ENCODE peak calls at places on chromosomes 12 and 14, in seven cellular contexts. F, B, G, U, Z, Y and H are unnamed samples.

GRCh38 chr12:57759360-57759980 is 4.6 kb downstream of the MARCHF9 start:
- DNase-seq in G (peak; percentile 55), B (peak; percentile 46), F (no peak), Y (no peak), Z (no peak), U (peak; percentile 53), H (peak; percentile 37)

GRCh38 chr12:30818562-30818961 is 63.8 kb upstream of the CAPRIN2 start:
- DNase-seq in G (no peak), F (no peak), Y (no peak), B (no peak), Z (no peak), U (no peak), H (no peak)

GRCh38 chr12:55926738-55927587 is 731 bp downstream of the PYM1 start:
- DNase-seq in B (peak; percentile 91), F (peak; percentile 84), Y (peak; percentile 89), G (peak; percentile 91), U (peak; percentile 96), Z (peak; percentile 96), H (peak; percentile 96)

GRCh38 chr12:80912906-80913769 is 24.6 kb downstream of the LIN7A start:
- DNase-seq in F (no peak), Z (no peak), Y (no peak), U (no peak), B (no peak), G (no peak), H (no peak)

GRCh38 chr14:60106341-60106740 is 14.6 kb downstream of the PCNX4 start:
- DNase-seq in G (no peak), F (no peak), U (no peak), B (peak; percentile 76), Y (no peak), Z (no peak), H (no peak)

GRCh38 chr12:85580562-85581168 is 255.5 kb downstream of the RASSF9 start:
- DNase-seq in Y (no peak), U (no peak), G (no peak), F (no peak), Z (no peak), B (peak; percentile 17), H (no peak)

GRCh38 chr12:31407562-31407961 is 81.6 kb upstream of the SINHCAF start:
- DNase-seq in G (no peak), Z (no peak), Y (no peak), U (no peak), B (no peak), F (no peak), H (no peak)

GRCh38 chr12:25979059-25979458 is 20.6 kb downstream of the RASSF8 start:
- DNase-seq in G (no peak), Z (no peak), U (no peak), Y (no peak), F (no peak), B (no peak), H (no peak)

GRCh38 chr12:96198970-96199369 is 4.8 kb downstream of the ELK3 start:
- DNase-seq in Z (no peak), U (no peak), F (no peak), G (no peak), B (peak; percentile 96), Y (peak; percentile 87), H (no peak)

GRCh38 chr12:12272869-12273268 is 6.0 kb upstream of the LRP6 start:
- DNase-seq in F (no peak), B (peak; percentile 63), Y (no peak), U (no peak), Z (no peak), G (no peak), H (no peak)
- H3K27ac ChIP-seq in F (peak overlapping the region; percentile 53), B (peak overlapping the region; percentile 74), Y (no peak overlapping the region), U (no peak overlapping the region), Z (no peak overlapping the region), G (no peak overlapping the region), H (no peak overlapping the region)

GRCh38 chr14:77305696-77306095 is 15.0 kb downstream of the POMT2 start:
- DNase-seq in G (no peak), Z (no peak), B (no peak), Y (no peak), U (no peak), F (no peak), H (no peak)

GRCh38 chr14:77306406-77307098 is 14.1 kb downstream of the POMT2 start:
- DNase-seq in F (no peak), B (peak; percentile 21), G (no peak), Y (no peak), U (no peak), Z (no peak), H (no peak)

GRCh38 chr14:77310041-77310440 is 10.6 kb downstream of the POMT2 start:
- DNase-seq in Y (no peak), F (no peak), B (peak; percentile 78), U (no peak), Z (no peak), G (no peak), H (no peak)

GRCh38 chr14:77309122-77309521 is 11.6 kb downstream of the POMT2 start:
- DNase-seq in Y (no peak), F (no peak), U (no peak), B (no peak), Z (no peak), G (no peak), H (no peak)

DNA sequence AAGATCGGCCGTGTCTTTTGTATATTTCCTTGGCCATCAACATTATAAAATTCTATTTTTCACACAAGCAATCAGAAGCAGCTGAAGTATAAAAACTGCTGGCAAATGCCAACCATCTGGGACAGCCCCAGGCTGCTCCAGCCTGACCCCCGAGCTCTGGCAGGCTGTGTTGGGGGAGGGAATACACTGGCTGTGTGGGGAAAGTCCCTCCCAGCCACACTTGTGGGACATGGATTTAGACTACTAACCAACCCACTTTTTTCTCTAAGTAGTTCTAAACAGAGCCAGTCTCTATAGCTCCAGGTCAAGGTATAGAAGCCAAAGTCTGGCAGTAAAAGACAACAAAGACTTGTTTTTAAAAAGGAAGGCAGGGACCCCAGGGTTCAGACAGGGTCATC is 13.6 kb downstream of the POMT2 start:
- DNase-seq in B (peak; percentile 41), G (no peak), Z (no peak), Y (no peak), F (no peak), U (no peak), H (no peak)
- H3K9ac ChIP-seq in B (peak overlapping the region; percentile 20), G (no peak overlapping the region), Z (no peak overlapping the region), Y (no peak overlapping the region), F (no peak overlapping the region), U (no peak overlapping the region), H (no peak overlapping the region)

DNA sequence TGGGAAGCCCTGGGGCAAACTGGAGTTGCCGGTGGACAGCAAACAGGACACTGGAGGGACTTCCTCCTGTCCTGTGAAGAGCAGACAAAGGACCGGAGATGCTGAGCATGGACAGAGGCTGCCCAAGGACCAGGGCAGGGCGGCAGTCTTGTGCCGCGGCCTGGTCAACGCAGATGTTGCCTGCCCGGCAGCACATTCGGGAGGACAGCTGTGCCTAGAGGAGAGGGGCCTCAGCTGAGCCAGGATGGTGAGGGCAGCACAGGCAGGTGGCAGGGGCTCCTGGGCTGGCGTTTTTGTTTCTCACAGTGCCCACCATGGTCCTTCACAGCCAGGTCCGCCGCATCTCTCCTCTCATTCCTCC is 13.3 kb downstream of the ANKRD9 start:
- DNase-seq in Z (no peak), G (no peak), Y (no peak), U (no peak), F (no peak), B (no peak), H (no peak)
- H3K27ac ChIP-seq in Z (no peak overlapping the region), G (no peak overlapping the region), Y (no peak overlapping the region), U (no peak overlapping the region), F (no peak overlapping the region), B (no peak overlapping the region), H (no peak overlapping the region)

DNA sequence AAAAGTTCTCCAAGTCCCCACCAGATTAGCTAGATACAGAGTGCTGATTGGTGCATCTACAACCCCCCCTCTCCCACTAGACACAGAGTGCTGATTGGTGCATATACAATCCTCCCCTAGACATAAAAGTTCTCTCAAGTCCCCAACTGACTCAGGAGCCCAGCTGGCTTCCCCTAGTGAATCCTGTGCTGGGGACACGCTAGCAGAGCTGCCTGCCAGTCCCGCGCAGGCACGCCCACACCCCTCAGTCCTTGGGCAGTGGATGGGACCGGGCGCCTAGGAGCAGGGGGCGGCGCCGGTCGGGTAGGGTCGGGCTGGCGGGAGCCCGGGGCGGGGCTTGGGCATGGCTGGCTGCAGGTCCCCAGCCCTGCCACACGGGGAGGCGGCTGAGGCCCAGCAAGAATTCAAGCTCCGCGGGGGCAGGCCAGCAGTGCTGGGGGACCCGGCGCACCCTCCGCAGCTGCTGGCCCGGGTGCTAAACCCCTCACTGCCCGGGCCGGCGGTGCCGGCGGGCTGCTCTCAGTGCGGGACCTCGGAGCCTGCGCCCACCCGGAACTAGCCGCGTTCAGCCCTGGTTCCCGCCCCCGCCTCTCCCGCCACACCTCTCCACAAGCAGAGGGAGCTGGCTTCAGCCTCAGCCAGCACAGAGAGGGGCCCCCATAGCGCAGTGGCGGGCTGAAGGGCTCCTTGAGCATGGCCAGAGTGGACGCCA is 64.3 kb upstream of the DDHD1 start:
- DNase-seq in B (peak; percentile 76), Y (peak; percentile 59), G (peak; percentile 65), U (peak; percentile 97), F (peak; percentile 77), Z (peak; percentile 78), H (peak; percentile 93)
- H3K9ac ChIP-seq in B (peak overlapping the region; percentile 55), Y (peak overlapping the region; percentile 66), G (peak overlapping the region; percentile 38), U (no peak overlapping the region), F (peak overlapping the region; percentile 49), Z (peak overlapping the region; percentile 36), H (peak overlapping the region; percentile 87)